ENCODE peak calls at places on chromosomes 13 and 19, in nine cellular contexts. N, K, Z, U, H, A, D, I and B are unnamed samples. For H3K4me1, the result is how much of the 10 kb centered on the place peaks cover.

GRCh38 chr19:46328079-46328478 is 18.8 kb upstream of the PPP5C start:
- DNase-seq in N (no peak), H (no peak), A (no peak), K (no peak), I (no peak), Z (no peak), U (no peak), D (no peak), B (no peak)

GRCh38 chr13:51534075-51534817 is 50.0 kb upstream of the WDFY2 start:
- DNase-seq in H (no peak), N (no peak), I (no peak), Z (no peak), U (peak), K (peak), D (no peak), A (no peak), B (peak)

GRCh38 chr19:49415102-49415809 is 8.0 kb downstream of the PTH2 start:
- DNase-seq in D (no peak), K (no peak), Z (no peak), N (no peak), A (no peak), U (no peak), H (no peak), I (no peak), B (no peak)

GRCh38 chr13:96946709-96947311 is 47.5 kb downstream of the OXGR1 start:
- DNase-seq in I (no peak), H (no peak), N (no peak), Z (no peak), A (no peak), D (peak), K (no peak), U (no peak), B (no peak)

GRCh38 chr13:96091164-96091931 is 1.4 kb downstream of the HS6ST3 start:
- DNase-seq in D (no peak), Z (no peak), K (no peak), N (no peak), U (no peak), A (no peak), I (peak), H (peak), B (peak)

GRCh38 chr13:21060063-21060826 is 1.1 kb downstream of the LATS2 start:
- DNase-seq in N (no peak), I (no peak), D (no peak), Z (no peak), U (peak), A (peak), H (peak), K (no peak), B (peak)

GRCh38 chr13:23321534-23322241 is 111.8 kb downstream of the SACS start:
- DNase-seq in D (no peak), U (peak), A (peak), Z (no peak), N (peak), H (peak), I (no peak), K (no peak), B (peak)

GRCh38 chr19:21593934-21594844 is 88.8 kb downstream of the ZNF429 start:
- DNase-seq in A (no peak), Z (no peak), N (no peak), I (no peak), H (peak), D (no peak), K (no peak), U (peak), B (peak)

GRCh38 chr13:52010890-52011689 is at the start of gene ATP7B:
- DNase-seq in D (no peak), Z (no peak), I (no peak), A (no peak), U (peak), H (peak), K (peak), N (peak), B (no peak)

GRCh38 chr13:109667754-109668360 is 118.5 kb downstream of the IRS2 start:
- DNase-seq in K (no peak), A (no peak), N (no peak), Z (no peak), H (no peak), U (no peak), I (no peak), D (peak), B (no peak)

GRCh38 chr19:4428326-4428975 is 26.0 kb downstream of the CHAF1A start:
- DNase-seq in A (no peak), U (no peak), K (no peak), I (no peak), H (no peak), D (no peak), Z (no peak), N (no peak), B (no peak)

GRCh38 chr19:33868821-33869412 is 72.2 kb downstream of the KCTD15 start:
- DNase-seq in K (no peak), U (no peak), H (peak), D (peak), I (no peak), A (no peak), Z (no peak), N (no peak), B (peak)

GRCh38 chr19:58033741-58034475 is at the start of gene ZSCAN1:
- DNase-seq in N (no peak), D (peak), K (no peak), Z (peak), I (peak), H (peak), U (peak), A (peak), B (peak)

GRCh38 chr13:36552334-36552733 is 120.0 kb downstream of the CCNA1 start:
- DNase-seq in A (no peak), N (no peak), H (no peak), K (no peak), U (no peak), D (no peak), Z (no peak), I (no peak), B (no peak)

GRCh38 chr13:36548129-36548528 is 115.8 kb downstream of the CCNA1 start:
- DNase-seq in N (no peak), Z (no peak), K (no peak), H (no peak), U (no peak), A (no peak), I (no peak), D (no peak), B (peak)

GRCh38 chr13:36551445-36551844 is 119.2 kb downstream of the CCNA1 start:
- DNase-seq in K (no peak), U (no peak), A (no peak), N (no peak), D (no peak), H (no peak), Z (no peak), I (no peak), B (no peak)

GRCh38 chr13:36549126-36549702 is 116.9 kb downstream of the CCNA1 start:
- DNase-seq in N (no peak), A (no peak), K (no peak), H (no peak), D (no peak), I (no peak), Z (no peak), U (no peak), B (no peak)

DNA sequence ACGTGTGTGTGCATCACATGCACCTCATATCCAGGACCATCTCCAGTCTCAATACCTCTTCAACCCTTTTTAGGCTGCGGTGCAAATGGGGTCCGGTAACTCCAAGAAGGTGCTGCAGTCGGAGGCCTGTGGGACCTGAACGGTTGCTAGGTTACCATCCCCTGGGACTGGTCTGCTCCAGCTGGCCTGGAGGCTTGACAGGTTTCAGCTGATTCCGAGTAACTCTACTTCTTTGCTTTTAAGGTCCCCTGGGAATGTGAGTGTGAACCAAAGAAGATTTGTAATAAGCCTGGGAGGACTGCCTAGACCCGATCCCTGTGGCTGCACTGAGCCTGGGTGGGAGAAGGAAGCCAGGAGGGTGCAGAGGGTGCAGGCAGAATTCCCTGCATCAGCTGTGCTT is 117.5 kb downstream of the CCNA1 start:
- DNase-seq in H (no peak), U (no peak), A (no peak), K (no peak), Z (no peak), I (no peak), N (no peak), D (no peak), B (no peak)
- H3K4me1 ChIP-seq in H (under half), U (under half), A (under half), K (under half), Z (under half), I (under half), N (under half), D (under half), B (under half)

GRCh38 chr19:47470447-47471195 is 1.1 kb downstream of the SLC8A2 start:
- DNase-seq in I (no peak), Z (no peak), D (no peak), H (no peak), N (no peak), U (peak), K (no peak), A (no peak), B (no peak)

GRCh38 chr19:47467914-47468313 is 3.8 kb downstream of the SLC8A2 start:
- DNase-seq in A (no peak), H (no peak), K (no peak), I (no peak), U (no peak), D (no peak), Z (no peak), N (no peak), B (no peak)

GRCh38 chr19:47469719-47470118 is 2.0 kb downstream of the SLC8A2 start:
- DNase-seq in U (peak), N (no peak), A (no peak), I (no peak), K (no peak), D (no peak), H (no peak), Z (no peak), B (no peak)

GRCh38 chr19:47471381-47471732 is 336 bp downstream of the SLC8A2 start:
- DNase-seq in I (no peak), A (no peak), N (no peak), Z (no peak), D (no peak), K (no peak), H (no peak), U (peak), B (no peak)

DNA sequence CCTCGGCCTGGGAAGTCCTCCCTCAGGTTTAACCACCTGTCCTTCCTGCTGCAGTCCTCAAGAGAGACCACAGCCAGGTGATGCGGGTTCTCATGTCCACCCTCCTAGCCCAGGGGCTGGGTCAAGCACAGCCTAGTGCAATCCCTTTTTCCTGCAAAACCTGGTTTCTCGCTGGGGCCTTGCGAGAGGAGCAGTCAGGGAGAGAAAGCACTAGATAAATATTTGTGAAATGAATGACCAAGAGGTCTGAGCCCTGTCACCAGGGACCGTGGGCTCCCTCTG is 2.3 kb downstream of the SLC8A2 start:
- DNase-seq in U (peak), A (no peak), K (no peak), D (no peak), Z (no peak), H (no peak), N (no peak), I (no peak), B (no peak)
- H3K4me3 ChIP-seq in U (no peak), A (no peak), K (no peak), D (no peak), Z (no peak), H (no peak), N (no peak), I (no peak), B (no peak)

GRCh38 chr19:44190020-44190419 is 22.3 kb upstream of the ZNF227 start:
- DNase-seq in I (no peak), Z (no peak), D (no peak), U (no peak), K (no peak), H (no peak), N (no peak), A (no peak), B (no peak)
- H3K4me1 ChIP-seq in I (under half), Z (under half), D (under half), U (under half), K (under half), H (under half), N (under half), A (under half), B (under half)

GRCh38 chr13:26555413-26555812 is 2.1 kb upstream of the WASF3 start:
- DNase-seq in N (no peak), D (no peak), Z (no peak), A (no peak), H (no peak), K (no peak), U (no peak), I (no peak), B (no peak)

GRCh38 chr13:26557393-26558073 is at the start of gene WASF3:
- DNase-seq in N (peak), U (peak), A (peak), H (peak), I (peak), K (no peak), Z (peak), D (peak), B (peak)

GRCh38 chr13:26558074-26558805 is 757 bp downstream of the WASF3 start:
- DNase-seq in N (no peak), A (peak), H (peak), K (no peak), U (peak), I (no peak), D (no peak), Z (no peak), B (peak)

GRCh38 chr13:26558912-26559485 is 1.5 kb downstream of the WASF3 start:
- DNase-seq in K (no peak), D (no peak), U (no peak), Z (no peak), A (no peak), H (no peak), I (no peak), N (no peak), B (no peak)

DNA sequence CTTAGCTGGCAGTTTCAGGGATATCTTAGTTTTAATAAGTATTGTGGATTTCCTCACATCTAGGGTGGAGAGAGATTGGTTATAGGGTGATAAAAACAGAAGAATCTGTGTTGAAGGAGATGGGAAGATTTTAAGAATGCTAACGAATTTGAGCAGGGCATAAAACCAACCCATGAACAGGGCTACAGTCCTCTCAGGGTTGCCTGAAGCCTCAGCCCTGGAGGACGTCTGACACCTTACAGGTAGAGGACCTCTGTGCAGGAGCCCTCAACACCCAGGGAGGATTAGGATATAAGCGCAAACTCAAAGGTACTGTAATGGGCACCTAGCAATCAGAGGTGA is 461 bp upstream of the WASF3 start:
- DNase-seq in Z (no peak), I (no peak), U (no peak), K (no peak), H (no peak), N (no peak), A (no peak), D (no peak), B (no peak)
- H3K4me3 ChIP-seq in Z (no peak), I (peak), U (peak), K (no peak), H (peak), N (peak), A (peak), D (peak), B (peak)

GRCh38 chr19:3283886-3284657 is 59.6 kb downstream of the CELF5 start:
- DNase-seq in I (no peak), K (no peak), Z (no peak), D (no peak), U (no peak), N (no peak), H (no peak), A (no peak), B (no peak)
- H3K4me1 ChIP-seq in I (under half), K (under half), Z (under half), D (under half), U (under half), N (under half), H (under half), A (under half), B (under half)

DNA sequence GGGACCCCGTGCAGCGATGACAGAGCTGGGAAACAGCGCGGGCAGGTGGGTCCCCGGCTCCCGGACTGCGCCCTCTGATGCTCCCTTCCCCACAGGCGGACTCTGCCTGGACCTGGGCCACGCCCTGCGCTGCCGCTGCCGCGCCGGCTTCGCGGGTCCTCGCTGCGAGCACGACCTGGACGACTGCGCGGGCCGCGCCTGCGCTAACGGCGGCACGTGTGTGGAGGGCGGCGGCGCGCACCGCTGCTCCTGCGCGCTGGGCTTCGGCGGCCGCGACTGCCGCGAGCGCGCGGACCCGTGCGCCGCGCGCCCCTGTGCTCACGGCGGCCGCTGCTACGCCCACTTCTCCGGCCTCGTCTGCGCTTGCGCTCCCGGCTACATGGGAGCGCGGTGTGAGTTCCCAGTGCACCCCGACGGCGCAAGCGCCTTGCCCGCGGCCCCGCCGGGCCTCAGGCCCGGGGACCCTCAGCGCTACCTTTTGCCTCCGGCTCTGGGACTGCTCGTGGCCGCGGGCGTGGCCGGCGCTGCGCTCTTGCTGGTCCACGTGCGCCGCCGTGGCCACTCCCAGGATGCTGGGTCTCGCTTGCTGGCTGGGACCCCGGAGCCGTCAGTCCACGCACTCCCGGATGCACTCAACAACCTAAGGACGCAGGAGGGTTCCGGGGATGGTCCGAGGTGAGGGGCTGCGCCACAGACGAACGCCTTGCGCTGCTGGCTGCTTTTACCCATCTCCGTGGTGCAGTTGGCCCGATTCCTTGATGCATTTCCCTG is 7.8 kb upstream of the SELENOV start:
- DNase-seq in H (no peak), D (no peak), N (peak), Z (no peak), A (peak), U (no peak), I (no peak), K (no peak), B (no peak)
- H3K4me3 ChIP-seq in H (peak), D (peak), N (peak), Z (peak), A (peak), U (peak), I (peak), K (no peak), B (peak)

DNA sequence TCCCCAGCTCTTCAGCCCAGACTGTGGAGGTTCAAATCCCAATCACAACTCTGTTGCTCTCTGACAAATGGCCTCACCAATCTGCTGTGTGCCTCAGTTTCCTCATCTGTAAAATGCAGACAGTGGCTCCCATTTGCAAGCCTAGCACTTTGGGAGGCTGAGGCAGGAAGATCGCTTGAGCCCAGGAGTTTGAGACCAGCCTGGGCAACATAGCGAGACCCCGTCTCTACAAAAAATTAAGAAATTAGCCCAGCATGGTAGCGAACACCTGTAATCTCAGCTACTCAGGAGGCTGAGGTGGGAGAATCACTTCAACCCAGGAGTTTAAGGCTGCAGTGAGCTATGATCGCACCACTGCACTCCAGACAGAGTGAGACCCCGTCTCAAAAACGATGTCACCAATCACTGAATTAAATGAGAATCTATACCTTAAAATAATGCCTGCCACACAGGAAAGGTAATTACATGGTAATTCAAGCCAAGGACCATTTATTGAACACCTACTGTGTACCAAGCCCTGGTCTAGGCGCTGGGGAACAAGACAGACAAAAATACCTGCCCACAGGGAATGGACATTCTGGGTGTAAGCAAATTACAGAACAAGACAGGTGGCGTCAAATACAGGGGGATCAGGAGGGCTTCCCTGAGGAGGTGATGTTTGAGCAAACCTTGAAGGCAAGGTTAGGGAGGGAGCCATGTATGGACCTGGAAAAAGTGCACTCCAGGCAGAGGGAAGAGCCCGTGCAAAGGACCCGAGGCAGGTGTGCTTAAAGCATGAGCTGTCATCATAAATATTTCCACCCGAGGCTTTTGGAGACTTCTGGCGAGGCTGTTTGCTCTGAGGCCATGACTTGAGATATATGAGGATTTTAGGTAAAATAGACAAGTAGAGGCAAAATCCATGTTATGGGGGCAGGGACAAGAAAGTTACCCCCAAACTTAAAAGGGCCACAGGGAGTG is 7.7 kb downstream of the NR2F6 start:
- DNase-seq in I (no peak), K (no peak), A (no peak), H (no peak), Z (no peak), D (no peak), U (no peak), N (no peak), B (no peak)
- H3K4me1 ChIP-seq in I (under half), K (under half), A (under half), H (under half), Z (under half), D (half or more), U (under half), N (half or more), B (half or more)

DNA sequence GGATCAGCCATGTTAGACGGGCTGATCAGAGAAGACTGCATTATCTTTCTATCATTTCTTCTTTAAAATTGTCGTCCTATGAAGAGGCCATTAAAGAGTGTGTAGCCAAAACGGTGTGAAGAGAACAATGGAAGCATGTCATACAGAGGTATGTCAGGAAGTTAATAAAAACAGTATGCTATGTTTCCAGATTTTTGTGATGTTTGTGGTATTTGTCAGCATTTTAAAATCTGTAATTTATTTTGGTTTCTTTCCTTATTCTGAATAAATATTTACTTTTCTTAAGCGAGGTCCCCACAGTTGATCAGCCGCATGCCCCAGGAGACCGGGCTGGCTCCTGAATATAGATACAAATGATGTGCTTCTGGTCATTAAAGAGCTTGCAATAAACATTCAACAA is 142.9 kb upstream of the SERP2 start:
- DNase-seq in A (no peak), I (no peak), Z (no peak), K (no peak), H (no peak), N (no peak), U (no peak), D (no peak), B (no peak)
- H3K4me3 ChIP-seq in A (no peak), I (no peak), Z (no peak), K (no peak), H (no peak), N (no peak), U (no peak), D (no peak), B (no peak)

DNA sequence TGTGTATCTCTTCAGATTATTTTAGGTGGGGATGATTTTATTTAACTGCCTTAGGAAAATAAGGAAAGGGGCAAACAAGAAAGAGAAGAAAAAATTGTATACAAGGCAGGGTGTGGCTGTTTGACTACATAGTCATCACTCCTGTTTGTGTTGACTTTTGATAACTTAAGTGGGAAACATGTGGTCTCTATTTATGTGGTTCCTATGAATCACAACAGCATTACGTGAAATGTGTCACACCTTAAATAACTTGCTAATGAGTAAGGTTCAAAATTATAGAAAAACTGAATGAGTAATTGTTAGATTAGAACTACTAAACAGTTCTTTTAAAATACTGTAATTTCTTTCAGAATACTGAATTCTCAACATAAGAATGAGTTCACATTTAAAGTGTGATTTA is 69.3 kb downstream of the LMO7 start:
- DNase-seq in H (no peak), I (no peak), K (no peak), N (peak), A (peak), Z (no peak), D (no peak), U (no peak), B (no peak)
- H3K4me1 ChIP-seq in H (under half), I (under half), K (under half), N (under half), A (under half), Z (under half), D (under half), U (under half), B (under half)